ENCODE peak calls at places on chromosomes 6 and 20, in four cellular contexts. B is osteoblast, G is A549, U is HCT116. I is an unnamed sample.
A peak's percentile ranks its signal among the peaks of the same experiment; 100 is the strongest.

GRCh38 chr6:108653864-108654402 is 93.2 kb downstream of the FOXO3 start:
- DNase-seq in G (no peak), B (no peak), U (no peak), I (no peak)

GRCh38 chr20:61754976-61755778 is 310.5 kb downstream of the TAF4 start:
- DNase-seq in G (no peak), B (peak; percentile 39), U (no peak), I (no peak)

GRCh38 chr6:139732451-139732850 is 358.0 kb upstream of the CITED2 start:
- DNase-seq in G (no peak), B (peak; percentile 90), U (peak; percentile 18), I (no peak)

GRCh38 chr20:6994452-6994851 is 227.0 kb downstream of the BMP2 start:
- DNase-seq in B (no peak), G (peak; percentile 9), U (no peak), I (no peak)

GRCh38 chr20:11569163-11569562 is 348.5 kb upstream of the BTBD3 start:
- DNase-seq in B (no peak), G (no peak), U (no peak), I (no peak)

GRCh38 chr6:34914358-34914757 is 25.3 kb downstream of the ANKS1A start:
- DNase-seq in G (no peak), B (no peak), U (no peak), I (no peak)

GRCh38 chr6:101878554-101879276 is 485.2 kb downstream of the GRIK2 start:
- DNase-seq in U (no peak), G (no peak), B (no peak), I (no peak)

GRCh38 chr20:59992531-59992930 is 34.3 kb downstream of the CDH26 start:
- DNase-seq in B (peak; percentile 78), G (peak; percentile 11), U (no peak), I (no peak)

GRCh38 chr6:7052441-7052936 is 55.3 kb upstream of the RREB1 start:
- DNase-seq in G (no peak), B (peak; percentile 81), U (no peak), I (peak; percentile 68)

GRCh38 chr20:35463455-35464300 is 8.3 kb downstream of the CEP250 start:
- DNase-seq in G (peak; percentile 74), B (peak; percentile 92), U (peak; percentile 40), I (no peak)

DNA sequence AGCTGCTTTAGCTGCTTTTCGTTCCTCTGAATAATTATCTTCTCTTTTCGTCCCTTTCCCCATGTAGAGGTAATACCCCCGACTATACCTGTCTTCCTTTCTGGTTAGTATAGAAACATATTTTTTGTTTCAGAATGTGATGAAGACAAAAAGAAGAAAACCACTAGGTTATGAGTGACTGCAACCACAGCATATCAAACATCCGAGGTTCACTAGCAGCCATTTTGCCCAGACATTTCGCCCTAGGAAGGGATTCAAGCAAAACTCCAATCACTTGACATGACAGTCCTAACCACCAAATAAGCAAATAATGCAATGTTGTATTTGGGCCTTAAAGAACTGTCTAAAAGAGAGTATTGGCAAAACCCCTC is 9.4 kb downstream of the SNX5 start:
- DNase-seq in B (no peak), G (no peak), U (no peak), I (no peak)
- H3K4me1 ChIP-seq in B (peaks cover 59% of the 10 kb centered on the region), G (peaks cover 70% of the 10 kb centered on the region), U (peaks cover 3% of the 10 kb centered on the region), I (peaks cover 52% of the 10 kb centered on the region)

GRCh38 chr6:149440735-149441662 is 40.9 kb downstream of the SUMO4 start:
- DNase-seq in B (no peak), G (no peak), U (no peak), I (no peak)

GRCh38 chr6:149439626-149440025 is 39.6 kb downstream of the SUMO4 start:
- DNase-seq in U (no peak), G (no peak), B (no peak), I (no peak)

GRCh38 chr6:149437212-149437611 is 37.1 kb downstream of the SUMO4 start:
- DNase-seq in U (no peak), B (no peak), G (no peak), I (no peak)

GRCh38 chr6:149436647-149437046 is 36.6 kb downstream of the SUMO4 start:
- DNase-seq in B (no peak), U (no peak), G (no peak), I (no peak)

GRCh38 chr6:149438855-149439254 is 38.8 kb downstream of the SUMO4 start:
- DNase-seq in U (no peak), G (no peak), B (no peak), I (no peak)
- H3K27ac ChIP-seq in U (no peak overlapping the region), G (no peak overlapping the region), B (no peak overlapping the region), I (no peak overlapping the region)

GRCh38 chr20:37990571-37991151 is 42.6 kb downstream of the TTI1 start:
- DNase-seq in B (peak; percentile 73), U (no peak), G (peak; percentile 15), I (peak; percentile 60)
- H3K4me1 ChIP-seq in B (peaks cover 30% of the 10 kb centered on the region), U (no peaks in the 10 kb centered on the region), G (peaks cover 72% of the 10 kb centered on the region), I (peaks cover 39% of the 10 kb centered on the region)

DNA sequence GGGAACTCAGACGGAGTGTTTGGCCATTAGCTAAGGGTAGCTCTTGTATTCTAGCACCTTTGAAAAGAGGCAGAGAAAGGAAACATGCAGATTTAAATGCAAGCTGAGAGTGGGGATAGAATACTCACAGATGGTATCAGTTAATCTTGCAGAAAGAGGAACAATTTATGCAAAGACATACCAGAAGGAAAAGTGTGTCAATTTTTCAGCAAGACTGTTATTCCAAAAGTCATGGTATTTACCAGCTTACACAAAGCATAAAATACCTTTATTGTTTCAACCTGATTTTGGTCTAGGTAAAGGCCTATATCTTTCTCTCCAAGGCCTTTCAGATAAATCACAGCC is 324 bp upstream of the SLC2A12 start:
- DNase-seq in U (no peak), G (no peak), B (no peak), I (no peak)
- H3K27ac ChIP-seq in U (no peak overlapping the region), G (no peak overlapping the region), B (no peak overlapping the region), I (no peak overlapping the region)